ENCODE peak calls at places on chromosomes 1 and 21, in six cellular contexts. Q, W, U, R, F and V are unnamed samples. For H3K36me3, the result is how much of the 10 kb centered on the place peaks cover.

GRCh38 chr1:92774407-92774806 is 10.5 kb downstream of the EVI5 start:
- DNase-seq in W (peak), Q (no peak), R (no peak), F (no peak), U (peak), V (no peak)

GRCh38 chr1:9068971-9069323 is 488 bp downstream of the SLC2A5 start:
- DNase-seq in F (no peak), R (no peak), U (no peak), Q (no peak), W (no peak), V (no peak)

GRCh38 chr1:149936992-149937705 is 470 bp upstream of the MTMR11 start:
- DNase-seq in W (peak), U (no peak), F (peak), R (no peak), Q (no peak), V (no peak)

GRCh38 chr1:14516974-14517812 is 81.3 kb upstream of the KAZN start:
- DNase-seq in W (no peak), U (no peak), Q (no peak), F (peak), R (no peak), V (no peak)

GRCh38 chr1:184191181-184191601 is 139.7 kb downstream of the TSEN15 start:
- DNase-seq in W (peak), F (no peak), R (peak), Q (no peak), U (peak), V (no peak)

GRCh38 chr1:39160703-39161102 is 43.8 kb upstream of the MACF1 start:
- DNase-seq in F (no peak), W (no peak), Q (no peak), U (no peak), R (no peak), V (no peak)

GRCh38 chr1:8604041-8604942 is 213.1 kb downstream of the RERE start:
- DNase-seq in F (no peak), Q (no peak), R (no peak), W (no peak), U (no peak), V (no peak)

GRCh38 chr21:32806810-32807386 is 35.3 kb upstream of the PAXBP1 start:
- DNase-seq in R (no peak), U (no peak), F (no peak), W (no peak), Q (no peak), V (no peak)

GRCh38 chr1:183251959-183252450 is 65.9 kb downstream of the LAMC2 start:
- DNase-seq in F (no peak), W (no peak), U (no peak), R (no peak), Q (no peak), V (no peak)

GRCh38 chr21:20443558-20444155 is 554.6 kb upstream of the NCAM2 start:
- DNase-seq in U (peak), R (no peak), Q (no peak), F (peak), W (peak), V (no peak)

GRCh38 chr21:42281196-42281680 is 34.0 kb downstream of the TFF3 start:
- DNase-seq in Q (no peak), F (no peak), U (no peak), W (no peak), R (peak), V (no peak)

GRCh38 chr1:13725714-13726175 is 25.8 kb downstream of the PRDM2 start:
- DNase-seq in F (peak), R (no peak), W (peak), Q (no peak), U (peak), V (peak)

DNA sequence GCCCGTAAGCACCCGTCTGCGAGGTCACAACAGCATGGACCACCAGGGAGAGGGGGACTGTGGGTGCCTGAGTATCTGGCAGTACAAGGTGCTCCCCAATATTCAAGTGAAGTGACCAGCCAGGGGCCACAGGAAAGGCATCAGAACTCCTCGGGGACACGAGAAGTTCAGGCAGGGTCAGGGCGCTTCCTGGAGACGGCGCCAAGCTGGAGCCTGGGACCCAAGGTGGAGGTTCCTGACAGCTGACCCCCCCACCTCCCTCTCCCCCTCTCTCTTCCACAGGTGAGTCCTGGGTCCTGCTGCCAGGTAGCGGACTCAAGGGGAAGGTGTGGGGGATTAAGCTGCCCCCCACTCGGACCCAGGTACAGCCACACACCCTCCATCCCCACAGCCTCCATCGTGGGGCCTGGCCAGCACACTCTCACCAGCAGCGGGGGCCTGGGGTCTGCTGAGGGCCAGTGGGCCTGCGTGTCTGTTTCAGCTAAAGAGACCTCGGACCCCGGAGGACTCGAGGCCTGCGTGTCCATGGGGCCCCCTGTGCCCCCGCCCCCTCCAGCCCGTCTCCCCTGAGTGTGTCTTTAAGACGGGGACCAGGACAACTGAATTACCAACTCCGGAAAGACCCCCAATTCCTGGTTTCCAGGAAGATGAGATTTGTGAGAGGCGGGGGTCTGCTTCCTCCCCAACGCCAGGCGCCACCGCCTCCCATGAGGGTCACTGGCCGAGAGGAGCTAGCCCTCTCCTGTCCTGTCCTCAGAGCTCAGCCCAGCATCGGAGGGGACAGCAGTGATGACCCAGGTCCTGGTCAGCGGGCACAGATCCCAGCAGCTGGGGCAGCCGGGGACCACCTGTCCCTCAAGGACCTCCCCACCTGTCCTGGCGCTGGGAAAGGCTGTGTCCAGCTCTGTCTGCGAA is 6.2 kb downstream of the TNFRSF18 start:
- DNase-seq in F (no peak), Q (no peak), U (no peak), W (no peak), R (peak), V (no peak)
- H3K4me3 ChIP-seq in F (peak), Q (no peak), U (peak), W (no peak), R (peak), V (no peak)

GRCh38 chr1:151982300-151983005 is 11.2 kb downstream of the S100A10 start:
- DNase-seq in W (no peak), U (no peak), Q (no peak), F (no peak), R (no peak), V (no peak)
- H3K36me3 ChIP-seq in W (under half), U (under half), Q (under half), F (half or more), R (under half), V (half or more)

GRCh38 chr1:65527211-65527610 is 106.7 kb downstream of the LEPR start:
- DNase-seq in F (peak), W (no peak), Q (no peak), R (no peak), U (no peak), V (no peak)

GRCh38 chr1:65525297-65526048 is 105.0 kb downstream of the LEPR start:
- DNase-seq in Q (no peak), U (peak), F (no peak), W (no peak), R (peak), V (no peak)

GRCh38 chr1:65527672-65528071 is 107.2 kb downstream of the LEPR start:
- DNase-seq in R (no peak), W (no peak), Q (no peak), U (peak), F (no peak), V (no peak)

GRCh38 chr1:65526049-65526556 is 105.6 kb downstream of the LEPR start:
- DNase-seq in F (no peak), R (no peak), U (no peak), W (no peak), Q (no peak), V (no peak)

DNA sequence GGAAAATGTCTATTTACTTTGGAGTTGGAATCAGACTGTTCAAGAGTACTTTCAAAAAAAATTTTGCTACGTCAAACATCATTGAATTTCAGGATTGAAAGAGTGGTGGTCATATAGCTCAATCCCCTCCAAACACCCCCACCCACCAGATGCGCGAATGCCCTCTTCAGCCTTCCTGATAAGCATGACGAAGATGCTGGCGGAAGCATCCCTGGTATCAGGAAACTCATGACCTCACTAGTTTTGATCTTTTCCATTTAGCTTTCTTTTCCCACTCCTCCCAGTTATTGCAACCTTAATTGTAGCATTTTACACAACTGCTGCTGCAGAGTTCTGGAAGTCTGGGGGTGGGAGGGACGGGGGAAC is 104.4 kb downstream of the LEPR start:
- DNase-seq in U (peak), R (no peak), W (no peak), F (no peak), Q (no peak), V (no peak)
- H3K4me3 ChIP-seq in U (peak), R (peak), W (no peak), F (no peak), Q (no peak), V (no peak)

GRCh38 chr1:165683848-165684485 is 14.4 kb downstream of the ALDH9A1 start:
- DNase-seq in Q (no peak), U (no peak), F (no peak), R (no peak), W (no peak), V (no peak)

GRCh38 chr1:165675794-165676193 is 22.6 kb downstream of the ALDH9A1 start:
- DNase-seq in U (no peak), Q (no peak), R (no peak), F (peak), W (no peak), V (no peak)

GRCh38 chr1:165680303-165680702 is 18.1 kb downstream of the ALDH9A1 start:
- DNase-seq in F (no peak), U (no peak), W (no peak), Q (no peak), R (peak), V (no peak)

GRCh38 chr1:165678509-165678908 is 19.9 kb downstream of the ALDH9A1 start:
- DNase-seq in W (no peak), Q (no peak), R (no peak), U (no peak), F (no peak), V (peak)

DNA sequence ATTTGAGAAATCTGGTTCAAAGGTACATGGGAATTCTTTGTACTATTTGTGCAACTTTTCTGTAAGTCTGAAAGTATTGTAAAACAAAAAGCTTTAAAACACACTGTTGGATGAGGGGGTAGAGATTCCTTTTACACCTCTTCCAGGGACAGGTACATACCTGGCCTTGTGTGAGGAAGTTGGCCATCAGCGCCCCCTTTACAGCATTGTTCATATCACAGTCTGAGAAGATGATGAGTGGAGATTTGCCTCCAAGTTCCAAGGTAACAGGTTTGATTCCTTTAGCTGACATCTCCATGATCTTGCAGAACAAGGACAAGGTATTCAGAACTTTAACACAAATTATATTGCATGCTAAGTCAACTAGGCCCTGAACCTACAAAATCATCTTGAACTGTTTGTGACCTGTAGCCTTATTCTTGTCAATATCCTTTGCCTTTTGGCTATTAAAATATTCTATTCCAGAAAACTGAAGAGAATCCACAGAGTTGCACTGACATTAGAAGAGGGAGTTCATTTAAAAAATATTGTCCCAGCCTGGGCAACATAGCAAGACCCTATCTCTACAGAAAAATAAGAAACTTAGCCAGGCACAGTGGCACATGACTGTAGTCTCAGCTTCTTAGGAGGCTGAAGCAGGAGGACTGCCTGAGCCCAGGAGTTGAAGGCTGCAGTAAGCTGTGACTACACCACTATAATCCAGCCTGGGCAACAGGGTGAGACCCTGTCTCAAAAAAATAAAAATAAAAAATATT is 18.9 kb downstream of the ALDH9A1 start:
- DNase-seq in F (peak), U (no peak), Q (no peak), R (no peak), W (peak), V (peak)
- H3K36me3 ChIP-seq in F (half or more), U (under half), Q (under half), R (under half), W (under half), V (half or more)

GRCh38 chr1:113396102-113396501 is 5.8 kb downstream of the MAGI3 start:
- DNase-seq in R (no peak), U (no peak), Q (no peak), F (no peak), W (no peak), V (no peak)

GRCh38 chr1:113396585-113396984 is 6.3 kb downstream of the MAGI3 start:
- DNase-seq in F (peak), W (peak), R (no peak), U (no peak), Q (no peak), V (no peak)

GRCh38 chr1:113394043-113394862 is 3.9 kb downstream of the MAGI3 start:
- DNase-seq in Q (no peak), W (no peak), F (no peak), R (no peak), U (no peak), V (no peak)

GRCh38 chr1:113392541-113392940 is 2.2 kb downstream of the MAGI3 start:
- DNase-seq in F (no peak), U (no peak), R (no peak), W (no peak), Q (no peak), V (no peak)

DNA sequence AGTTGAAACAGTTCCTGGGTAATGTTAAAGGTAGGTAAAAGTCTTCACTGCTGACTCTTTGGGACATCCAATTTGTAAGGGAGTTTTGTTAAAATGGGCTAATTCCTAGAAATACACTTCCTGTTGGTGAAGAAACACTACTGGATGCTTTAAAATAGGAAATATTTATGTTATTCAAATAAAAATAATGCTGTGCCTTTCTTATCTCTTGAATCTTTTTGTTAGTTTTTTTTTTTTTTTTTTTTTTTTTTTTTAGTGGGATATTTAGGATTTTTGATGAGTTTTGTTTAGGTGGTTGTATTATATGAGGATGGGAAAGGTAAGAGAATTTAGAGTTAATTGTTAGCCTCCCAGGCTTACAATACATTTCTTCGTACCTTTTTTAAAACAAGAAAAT is 4.5 kb downstream of the MAGI3 start:
- DNase-seq in R (no peak), W (no peak), Q (no peak), F (no peak), U (no peak), V (no peak)
- H3K4me3 ChIP-seq in R (no peak), W (no peak), Q (no peak), F (no peak), U (no peak), V (no peak)

GRCh38 chr21:44418876-44419230 is 36.5 kb upstream of the LRRC3 start:
- DNase-seq in Q (no peak), W (no peak), U (no peak), F (no peak), R (no peak), V (no peak)
- H3K36me3 ChIP-seq in Q (under half), W (under half), U (under half), F (under half), R (under half), V (under half)

GRCh38 chr1:207051615-207051943 is 571 bp upstream of the YOD1 start:
- DNase-seq in Q (no peak), U (no peak), F (no peak), W (no peak), R (no peak), V (no peak)
- H3K4me3 ChIP-seq in Q (peak), U (peak), F (peak), W (no peak), R (peak), V (peak)

DNA sequence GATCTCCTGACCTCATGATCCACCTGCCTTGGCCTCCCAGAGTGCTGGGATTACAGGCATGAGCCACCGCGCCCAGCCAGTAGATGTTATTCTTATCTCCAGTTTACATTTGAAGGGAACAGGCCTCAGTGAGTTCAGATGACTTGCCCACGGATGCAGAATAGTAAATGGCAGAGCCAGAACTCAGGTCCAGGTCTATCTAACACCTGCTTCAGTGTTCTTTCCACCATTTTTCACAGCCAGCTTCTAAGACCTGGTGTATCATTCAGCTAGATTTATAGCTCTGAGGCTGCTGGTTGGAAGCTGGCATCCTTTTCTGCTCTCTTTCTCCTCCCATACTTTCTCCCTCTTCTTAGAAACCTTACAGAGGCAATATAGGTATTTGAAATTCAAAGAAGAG is 10.8 kb downstream of the FABP3 start:
- DNase-seq in W (no peak), U (no peak), R (no peak), Q (no peak), F (no peak), V (no peak)
- H3K36me3 ChIP-seq in W (under half), U (under half), R (under half), Q (under half), F (under half), V (under half)

DNA sequence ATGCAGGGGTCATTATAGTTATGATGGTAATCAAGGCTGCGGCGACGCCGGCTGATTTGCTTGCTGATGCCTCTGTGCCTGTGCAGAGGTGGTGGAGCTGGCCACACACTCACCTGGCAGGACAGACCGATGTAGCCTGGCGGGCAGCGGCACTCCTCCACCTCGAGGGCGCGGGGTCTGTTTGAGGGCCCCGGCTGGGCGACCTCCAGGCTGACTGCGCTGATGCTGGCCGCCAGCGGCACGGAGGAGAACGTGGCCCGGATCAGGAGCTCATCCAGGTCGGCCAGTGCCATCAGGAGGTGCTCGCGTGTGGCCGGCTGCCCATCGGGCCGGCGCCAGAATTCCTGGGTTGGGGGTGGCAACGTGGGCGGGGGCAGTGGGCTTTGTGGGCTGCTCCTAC is 52.7 kb downstream of the LDLRAD2 start:
- DNase-seq in W (no peak), Q (no peak), U (no peak), F (no peak), R (peak), V (no peak)
- H3K4me3 ChIP-seq in W (no peak), Q (no peak), U (no peak), F (no peak), R (no peak), V (no peak)